ENCODE peak calls at places on chromosomes 6 and 20, in eight cellular contexts. J is heart left ventricle, B is upper lobe of right lung, G is cardiac muscle cell, K is OCI-LY7, C is K562, N is PC-3, P is testis. Y is an unnamed sample.

GRCh38 chr6:104862456-104862855 is 2.7 kb upstream of the HACE1 start:
- DNase-seq in J (no peak), B (no peak), G (no peak), K (no peak), C (no peak), N (no peak), P (no peak), Y (no peak)

GRCh38 chr20:61436674-61437279 is 184.7 kb downstream of the CDH4 start:
- DNase-seq in J (no peak), B (peak), G (peak), K (no peak), C (no peak), N (no peak), P (no peak), Y (peak)

GRCh38 chr6:45423111-45423900 is 45.6 kb upstream of the SUPT3H start:
- DNase-seq in J (peak), B (peak), G (peak), K (no peak), C (no peak), N (peak), P (peak), Y (no peak)

GRCh38 chr6:47206626-47207025 is 103.1 kb downstream of the TNFRSF21 start:
- DNase-seq in J (no peak), B (no peak), G (no peak), K (no peak), C (no peak), N (no peak), P (no peak), Y (no peak)

GRCh38 chr6:45974596-45974995 is 41.1 kb downstream of the CLIC5 start:
- DNase-seq in J (no peak), B (no peak), G (no peak), K (no peak), C (no peak), N (no peak), P (no peak), Y (no peak)

GRCh38 chr20:24837721-24838456 is 111.2 kb upstream of the CST7 start:
- DNase-seq in J (no peak), B (no peak), G (no peak), K (no peak), C (no peak), N (no peak), P (no peak), Y (no peak)

GRCh38 chr6:38459291-38459690 is 180.4 kb downstream of the BTBD9 start:
- DNase-seq in J (no peak), B (no peak), G (no peak), K (no peak), C (peak), N (no peak), P (no peak), Y (no peak)

GRCh38 chr20:48912065-48912464 is 9.4 kb upstream of the ARFGEF2 start:
- DNase-seq in J (no peak), B (no peak), G (no peak), K (peak), C (no peak), N (no peak), P (no peak), Y (no peak)

GRCh38 chr6:134235937-134236751 is 81.8 kb downstream of the SGK1 start:
- DNase-seq in J (no peak), B (no peak), G (no peak), K (no peak), C (peak), N (peak), P (no peak), Y (peak)

GRCh38 chr6:62775427-62776022 is 435.7 kb upstream of the FKBP1C start:
- DNase-seq in J (no peak), B (no peak), G (peak), K (peak), C (peak), N (peak), P (no peak), Y (no peak)

GRCh38 chr20:39853664-39854063 is 835.4 kb downstream of the MAFB start:
- DNase-seq in J (no peak), B (no peak), G (no peak), K (no peak), C (no peak), N (no peak), P (no peak), Y (peak)

GRCh38 chr6:108650781-108651180 is 90.1 kb downstream of the FOXO3 start:
- DNase-seq in J (no peak), B (no peak), G (no peak), K (no peak), C (no peak), N (peak), P (no peak), Y (peak)

GRCh38 chr6:79413562-79414002 is 123.6 kb downstream of the LCA5 start:
- DNase-seq in J (no peak), B (no peak), G (no peak), K (no peak), C (no peak), N (peak), P (no peak), Y (peak)

DNA sequence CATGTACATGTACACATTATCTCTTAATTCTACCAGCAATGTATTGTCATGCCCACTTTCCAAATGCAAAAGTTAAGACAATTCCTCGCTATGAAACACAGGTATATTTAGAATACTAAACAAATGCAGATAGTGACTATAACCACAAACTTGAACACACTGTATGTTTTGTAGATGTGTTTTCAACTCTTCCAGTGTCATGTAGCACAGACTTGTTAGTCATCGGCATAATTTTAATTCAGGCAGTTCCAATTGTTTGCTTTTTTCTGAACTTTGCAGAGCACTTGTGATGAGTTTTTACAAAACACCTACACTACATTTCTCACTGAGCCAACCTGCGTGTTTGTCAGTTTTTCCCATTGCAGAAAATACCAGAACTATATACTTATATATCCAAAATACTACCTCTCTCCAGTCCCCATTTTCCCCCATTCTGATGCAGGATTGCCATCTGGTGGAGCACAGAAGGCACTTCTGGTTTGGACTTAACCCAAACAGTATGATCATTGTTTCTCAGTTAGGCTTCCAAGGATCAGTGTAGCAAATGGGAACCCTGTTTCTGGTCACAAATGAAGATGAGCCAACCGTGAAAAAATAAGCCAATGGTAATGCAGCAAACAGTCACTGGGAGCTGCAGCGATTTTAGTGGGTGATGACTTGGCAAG is 143.4 kb downstream of the ADGRB3 start:
- DNase-seq in J (no peak), B (no peak), G (peak), K (peak), C (peak), N (peak), P (peak), Y (peak)
- TF ChIP-seq CTCF in J (peak), B (peak), G (peak), K (peak), C (peak), N (peak), P (peak), Y (no peak)

GRCh38 chr6:16409531-16410441 is 171.4 kb downstream of the GMPR start:
- DNase-seq in J (no peak), B (peak), G (peak), K (peak), C (peak), N (peak), P (peak), Y (peak)
- H3K27ac ChIP-seq in J (no peak), B (no peak), G (no peak), K (no peak), C (no peak), N (peak), P (no peak), Y (no peak)

DNA sequence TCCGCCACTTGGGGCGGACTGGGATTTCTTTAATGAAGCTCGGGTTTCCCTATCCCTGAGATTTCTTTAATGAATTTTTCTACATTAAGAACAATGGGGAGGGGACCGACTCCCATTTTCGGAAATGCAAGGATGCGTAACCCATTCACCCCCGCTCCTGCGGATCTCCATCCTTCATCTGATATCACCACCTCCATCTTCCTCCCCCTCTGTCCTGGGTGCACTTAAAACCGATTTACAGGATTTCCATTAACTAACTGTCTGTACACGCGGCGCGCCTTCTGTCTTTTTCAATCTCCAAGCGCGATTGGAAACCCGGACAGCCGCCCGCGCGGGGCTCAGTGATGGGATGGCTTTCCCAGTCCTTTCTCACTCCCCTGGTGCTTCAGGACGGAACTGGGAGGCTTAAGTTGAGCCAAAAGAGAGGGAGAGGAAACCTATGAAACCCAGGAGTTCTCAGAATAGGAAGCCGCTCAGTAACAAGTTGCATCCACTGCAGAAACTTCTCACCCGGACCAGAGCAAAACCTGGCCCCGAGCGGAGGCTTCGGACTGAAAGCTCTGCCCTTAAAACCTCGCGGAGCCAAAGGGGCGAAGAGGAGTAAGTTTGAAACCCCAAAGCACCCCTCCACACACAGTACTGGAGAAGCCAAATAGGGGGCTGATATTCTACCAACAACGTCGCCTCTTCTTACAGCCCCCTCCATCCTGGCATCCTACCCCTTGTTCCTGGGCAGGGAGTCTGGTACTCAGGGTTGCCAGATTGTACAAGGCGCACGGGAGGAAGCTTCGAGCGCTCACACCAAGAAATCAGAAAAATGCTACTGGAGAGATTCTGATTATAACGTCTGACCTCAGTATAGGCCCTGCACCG is 721 bp upstream of the COL12A1 start:
- DNase-seq in J (no peak), B (no peak), G (no peak), K (no peak), C (no peak), N (no peak), P (no peak), Y (no peak)
- TF ChIP-seq CTCF in J (no peak), B (no peak), G (no peak), K (no peak), C (no peak), N (no peak), P (no peak), Y (no peak)

GRCh38 chr20:11890331-11891080 is 27.2 kb upstream of the BTBD3 start:
- DNase-seq in J (peak), B (peak), G (peak), K (no peak), C (peak), N (peak), P (peak), Y (peak)
- H3K27ac ChIP-seq in J (peak), B (peak), G (peak), K (no peak), C (peak), N (peak), P (peak), Y (peak)

GRCh38 chr6:132023490-132023889 is 72.3 kb upstream of the CCN2 start:
- DNase-seq in J (no peak), B (no peak), G (no peak), K (no peak), C (no peak), N (peak), P (no peak), Y (no peak)
- TF ChIP-seq CTCF in J (no peak), B (no peak), G (no peak), K (peak), C (no peak), N (peak), P (no peak), Y (no peak)

GRCh38 chr6:125994659-125995488 is 8.5 kb downstream of the TRMT11 start:
- DNase-seq in J (no peak), B (no peak), G (peak), K (no peak), C (no peak), N (no peak), P (no peak), Y (no peak)

GRCh38 chr6:125988280-125988679 is 1.9 kb downstream of the TRMT11 start:
- DNase-seq in J (no peak), B (no peak), G (no peak), K (no peak), C (no peak), N (no peak), P (no peak), Y (no peak)

GRCh38 chr6:125989631-125990030 is 3.3 kb downstream of the TRMT11 start:
- DNase-seq in J (no peak), B (no peak), G (no peak), K (no peak), C (no peak), N (peak), P (no peak), Y (no peak)

GRCh38 chr6:125995972-125996580 is 9.7 kb downstream of the TRMT11 start:
- DNase-seq in J (peak), B (peak), G (peak), K (peak), C (peak), N (peak), P (peak), Y (peak)

GRCh38 chr6:125991653-125992052 is 5.3 kb downstream of the TRMT11 start:
- DNase-seq in J (no peak), B (no peak), G (no peak), K (no peak), C (no peak), N (no peak), P (no peak), Y (no peak)
- H3K27ac ChIP-seq in J (no peak), B (no peak), G (no peak), K (no peak), C (no peak), N (no peak), P (no peak), Y (no peak)

GRCh38 chr20:47669489-47669888 is 115.8 kb downstream of the SULF2 start:
- DNase-seq in J (no peak), B (no peak), G (no peak), K (no peak), C (no peak), N (no peak), P (no peak), Y (no peak)
- TF ChIP-seq CTCF in J (no peak), B (no peak), G (no peak), K (no peak), C (no peak), N (no peak), P (no peak), Y (no peak)

DNA sequence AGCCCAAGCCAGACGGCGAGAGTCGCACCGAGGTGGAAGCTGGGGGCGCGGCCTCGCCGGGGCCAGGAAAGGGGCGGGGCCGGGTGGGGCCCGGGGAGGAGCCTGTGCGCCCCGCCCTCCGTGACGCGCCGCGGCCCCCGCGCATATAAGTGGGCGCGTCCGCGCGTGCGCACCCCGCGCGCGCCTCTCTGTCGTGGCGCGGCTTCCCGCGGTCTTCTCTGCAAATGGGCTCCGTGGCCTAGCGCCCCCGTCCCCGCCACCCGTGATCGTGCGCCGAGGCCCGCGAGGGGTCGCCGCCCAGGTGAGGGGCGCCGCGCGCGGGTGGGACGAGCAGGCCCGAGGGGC is at the start of gene PPDPF:
- DNase-seq in J (peak), B (peak), G (peak), K (peak), C (peak), N (peak), P (peak), Y (peak)
- H3K27ac ChIP-seq in J (peak), B (peak), G (peak), K (peak), C (peak), N (peak), P (peak), Y (peak)

DNA sequence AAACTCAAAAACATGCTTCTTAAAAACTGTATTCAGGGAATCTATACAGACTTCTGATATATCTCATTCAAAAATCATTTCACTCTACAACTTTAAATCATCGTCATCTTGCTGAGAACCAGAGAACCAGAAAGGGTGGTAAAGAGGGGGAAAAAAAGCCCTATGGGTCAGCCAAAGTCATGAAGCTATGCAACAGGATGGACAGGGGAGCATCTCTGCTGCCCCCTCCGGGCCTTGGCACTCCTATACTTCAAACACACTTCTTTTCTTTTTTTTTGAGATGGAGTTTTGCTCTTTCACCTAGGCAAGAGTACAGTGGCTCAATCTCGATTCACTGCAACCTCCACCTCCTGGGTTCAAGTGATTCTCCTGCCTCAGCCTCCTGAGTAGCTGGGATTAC is 73.5 kb upstream of the NFATC2 start:
- DNase-seq in J (no peak), B (no peak), G (no peak), K (peak), C (no peak), N (peak), P (no peak), Y (no peak)
- TF ChIP-seq CTCF in J (no peak), B (no peak), G (no peak), K (peak), C (peak), N (peak), P (no peak), Y (no peak)

Y was measured in RWPE1.